ENCODE peak calls at places on chromosome 13, in ten cellular contexts. D, L, J, F, M, N, A, V, H and B are unnamed samples.

GRCh38 chr13:19782049-19782726 is 557 bp downstream of the PSPC1 start:
- DNase-seq in H (peak; percentile 57), A (peak; percentile 59), L (peak; percentile 66), M (peak; percentile 8), N (no peak), D (peak; percentile 22), F (peak; percentile 37), V (no peak), J (peak; percentile 60), B (peak; percentile 28)

GRCh38 chr13:93227906-93228801 is 1.5 kb downstream of the GPC6 start:
- DNase-seq in J (peak; percentile 85), V (no peak), D (no peak), F (no peak), L (peak; percentile 25), M (no peak), H (peak; percentile 88), N (no peak), A (peak; percentile 55), B (peak; percentile 27)

GRCh38 chr13:41823486-41823885 is 137.4 kb downstream of the VWA8 start:
- DNase-seq in F (no peak), J (no peak), L (no peak), D (no peak), A (no peak), H (no peak), N (no peak), M (no peak), V (no peak), B (no peak)

GRCh38 chr13:76764429-76764828 is 121.8 kb downstream of the KCTD12 start:
- DNase-seq in N (no peak), F (no peak), J (peak; percentile 10), L (peak; percentile 43), D (no peak), A (peak; percentile 57), H (peak; percentile 35), M (no peak), V (peak; percentile 25), B (no peak)

GRCh38 chr13:111177081-111177711 is 62.1 kb downstream of the ARHGEF7 start:
- DNase-seq in D (peak; percentile 51), A (no peak), N (no peak), J (no peak), V (peak; percentile 90), H (peak; percentile 67), F (peak; percentile 28), L (peak; percentile 71), M (no peak), B (no peak)

GRCh38 chr13:80778302-80778701 is 437.4 kb upstream of the SPRY2 start:
- DNase-seq in N (no peak), D (no peak), A (no peak), F (no peak), L (no peak), J (no peak), V (no peak), H (peak; percentile 95), M (no peak), B (no peak)

GRCh38 chr13:51644649-51645048 is 60.4 kb downstream of the WDFY2 start:
- DNase-seq in V (no peak), J (peak; percentile 54), N (no peak), L (peak; percentile 44), F (no peak), M (no peak), A (no peak), H (peak; percentile 28), D (no peak), B (no peak)

GRCh38 chr13:101978546-101979315 is 423.1 kb downstream of the FGF14 start:
- DNase-seq in D (no peak), M (no peak), J (no peak), N (no peak), H (no peak), A (no peak), F (no peak), V (no peak), L (no peak), B (no peak)

GRCh38 chr13:112899618-112900600 is 69.1 kb upstream of the MCF2L start:
- DNase-seq in M (no peak), N (no peak), J (no peak), F (no peak), H (no peak), L (no peak), A (no peak), V (no peak), D (no peak), B (no peak)

GRCh38 chr13:105403065-105403464 is 1132.4 kb downstream of the EFNB2 start:
- DNase-seq in A (no peak), F (no peak), D (no peak), M (no peak), V (no peak), N (no peak), J (no peak), H (no peak), L (no peak), B (no peak)

GRCh38 chr13:74067818-74068217 is 66.4 kb downstream of the KLF12 start:
- DNase-seq in F (no peak), M (no peak), A (no peak), L (no peak), D (no peak), N (no peak), V (no peak), J (peak; percentile 43), H (peak; percentile 76), B (no peak)

GRCh38 chr13:107807306-107808073 is 407.8 kb downstream of the LIG4 start:
- DNase-seq in N (no peak), F (no peak), D (no peak), L (no peak), V (peak; percentile 12), H (no peak), A (no peak), J (no peak), M (no peak), B (no peak)

GRCh38 chr13:80705371-80706163 is 364.6 kb upstream of the SPRY2 start:
- DNase-seq in A (no peak), V (no peak), N (no peak), M (no peak), L (no peak), F (no peak), J (no peak), H (no peak), D (no peak), B (no peak)

GRCh38 chr13:60887711-60888110 is 490.7 kb downstream of the TDRD3 start:
- DNase-seq in N (no peak), M (no peak), V (no peak), H (peak; percentile 14), A (no peak), F (no peak), L (no peak), J (no peak), D (no peak), B (no peak)

GRCh38 chr13:40149611-40150283 is 494.3 kb downstream of the COG6 start:
- DNase-seq in M (peak; percentile 18), V (peak; percentile 87), H (peak; percentile 84), D (no peak), N (no peak), J (peak; percentile 78), F (no peak), A (no peak), L (peak; percentile 29), B (no peak)

GRCh38 chr13:82672248-82672647 is 1210.0 kb downstream of the SLITRK1 start:
- DNase-seq in L (no peak), N (no peak), H (no peak), V (no peak), M (no peak), F (no peak), D (no peak), J (no peak), A (no peak), B (no peak)